ENCODE peak calls at places on chromosomes 3 and 15, in nine cellular contexts. E is CD8-positive, alpha-beta T cell; G is kidney; Q is HCT116; T is uterus; P is MM.1S; U is iPS DF 6.9; I is CD4-positive, alpha-beta memory T cell; Z is SJSA1. D is an unnamed sample.

GRCh38 chr3:143830063-143830462 is 18.2 kb downstream of the SLC9A9 start:
- DNase-seq in T (no peak), U (no peak), G (no peak), I (no peak), Q (no peak), E (no peak), Z (no peak), P (peak; percentile 74), D (no peak)

GRCh38 chr3:87696276-87697013 is 362.4 kb downstream of the CGGBP1 start:
- DNase-seq in Z (no peak), E (no peak), Q (no peak), P (no peak), G (no peak), U (no peak), I (no peak), T (no peak), D (no peak)

GRCh38 chr15:41926184-41927056 is 32.6 kb upstream of the SPTBN5 start:
- DNase-seq in G (no peak), E (no peak), T (no peak), U (no peak), I (no peak), Z (no peak), P (no peak), Q (no peak), D (no peak)

GRCh38 chr15:33910741-33911140 is 57.6 kb upstream of the CHRM5 start:
- DNase-seq in I (no peak), Q (no peak), P (no peak), U (no peak), T (no peak), Z (no peak), G (no peak), E (no peak), D (no peak)

GRCh38 chr3:69231929-69232437 is 109.6 kb upstream of the LMOD3 start:
- DNase-seq in G (peak; percentile 77), Q (no peak), T (no peak), P (no peak), I (no peak), E (no peak), U (no peak), Z (no peak), D (no peak)

GRCh38 chr3:133124511-133124910 is 86.3 kb downstream of the TMEM108 start:
- DNase-seq in E (no peak), Q (no peak), U (no peak), I (no peak), Z (no peak), G (no peak), P (no peak), T (no peak), D (peak; percentile 15)

GRCh38 chr3:131077904-131078303 is 51.2 kb downstream of the NEK11 start:
- DNase-seq in G (no peak), I (no peak), P (no peak), T (no peak), E (no peak), Z (no peak), U (peak; percentile 22), Q (no peak), D (no peak)

GRCh38 chr3:14549256-14549931 is 9.3 kb upstream of the GRIP2 start:
- DNase-seq in E (no peak), I (peak; percentile 7), Q (peak; percentile 15), G (peak; percentile 15), P (peak; percentile 10), Z (no peak), T (no peak), U (no peak), D (no peak)

GRCh38 chr3:186220886-186221285 is 112.0 kb upstream of the ETV5 start:
- DNase-seq in T (no peak), Z (no peak), I (no peak), G (no peak), U (no peak), P (no peak), Q (no peak), E (no peak), D (no peak)

GRCh38 chr3:102866845-102867244 is 432.0 kb downstream of the ZPLD1 start:
- DNase-seq in Q (no peak), I (no peak), E (no peak), T (no peak), G (no peak), U (no peak), Z (no peak), P (no peak), D (no peak)

GRCh38 chr3:53254810-53255359 is 937 bp downstream of the TKT start:
- DNase-seq in T (peak; percentile 49), G (peak; percentile 91), Z (peak; percentile 62), E (peak; percentile 18), U (no peak), P (peak; percentile 72), I (peak; percentile 59), Q (no peak), D (peak; percentile 67)

GRCh38 chr3:53255360-53255774 is 455 bp downstream of the TKT start:
- DNase-seq in P (peak; percentile 48), E (no peak), I (peak; percentile 54), Z (no peak), T (no peak), G (peak; percentile 83), U (no peak), Q (no peak), D (peak; percentile 30)

GRCh38 chr3:53252105-53252946 is 3.5 kb downstream of the TKT start:
- DNase-seq in U (no peak), T (no peak), P (no peak), Z (no peak), E (no peak), I (no peak), G (no peak), Q (no peak), D (no peak)

GRCh38 chr3:53254190-53254809 is 1.5 kb downstream of the TKT start:
- DNase-seq in P (no peak), I (no peak), Q (no peak), T (no peak), Z (no peak), U (no peak), E (no peak), G (no peak), D (no peak)

DNA sequence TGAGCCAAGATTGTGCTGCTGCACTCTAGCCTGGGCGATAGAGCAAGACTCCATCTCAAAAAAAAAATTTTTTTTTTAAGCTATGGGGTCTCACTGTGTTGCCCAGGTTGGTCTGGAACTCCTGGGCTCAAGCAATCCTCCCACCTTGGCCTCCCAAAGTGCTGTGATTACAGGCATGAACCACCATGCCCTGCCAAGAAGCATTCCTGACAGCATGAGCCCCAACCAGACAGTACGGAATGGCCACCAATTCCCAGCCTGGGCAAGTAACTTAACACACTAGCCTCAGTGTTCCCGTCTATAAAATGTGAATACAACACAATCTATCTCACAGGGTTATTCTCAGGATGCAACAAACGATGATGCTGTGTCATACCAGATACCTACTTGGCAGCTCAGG is 2.1 kb downstream of the TKT start:
- DNase-seq in U (no peak), P (no peak), Q (no peak), G (no peak), Z (no peak), I (no peak), E (no peak), T (no peak), D (no peak)
- H3K4me1 ChIP-seq in U (peaks cover 14% of the 10 kb centered on the region), P (peaks cover 23% of the 10 kb centered on the region), Q (peaks cover 58% of the 10 kb centered on the region), G (peaks cover 22% of the 10 kb centered on the region), Z (peaks cover 31% of the 10 kb centered on the region), I (peaks cover 53% of the 10 kb centered on the region), E (peaks cover 45% of the 10 kb centered on the region), T (no peaks in the 10 kb centered on the region), D (peaks cover 76% of the 10 kb centered on the region)

DNA sequence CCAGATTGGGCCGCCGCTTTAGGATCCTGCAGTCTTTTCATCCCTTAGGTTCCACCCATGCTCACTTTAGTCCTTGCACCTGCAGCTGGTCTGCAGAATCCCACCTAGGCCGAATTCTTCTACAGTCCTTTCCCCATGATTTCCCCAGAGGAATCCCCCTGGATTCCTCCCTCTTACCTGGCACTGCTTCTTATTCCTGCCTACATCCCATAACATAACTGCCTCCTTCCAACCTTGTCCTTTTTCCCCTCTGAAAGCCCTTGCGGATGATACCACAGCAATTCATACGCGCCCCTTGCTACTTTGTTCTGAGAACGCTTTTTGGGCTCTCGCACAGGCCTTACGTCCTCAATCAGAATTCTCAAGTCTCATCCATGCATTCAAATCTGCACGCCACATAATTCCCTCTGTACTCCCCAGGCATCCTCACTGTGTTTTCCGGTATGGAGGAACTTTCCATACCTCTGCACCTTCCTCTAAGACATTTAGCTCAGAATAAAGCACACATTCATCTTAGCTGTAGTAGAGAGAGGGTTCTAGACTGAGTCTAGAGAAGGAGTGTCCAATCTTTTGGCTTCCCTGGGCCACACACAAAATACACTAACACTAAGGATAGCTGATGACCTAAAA is 615 bp downstream of the EIF2AK4 start:
- DNase-seq in Q (no peak), G (no peak), T (no peak), U (no peak), I (no peak), P (no peak), E (no peak), Z (no peak), D (no peak)
- H3K27ac ChIP-seq in Q (peak overlapping the region; percentile 64), G (peak overlapping the region; percentile 55), T (peak overlapping the region; percentile 90), U (no peak overlapping the region), I (peak overlapping the region; percentile 36), P (peak overlapping the region; percentile 47), E (peak overlapping the region; percentile 47), Z (peak overlapping the region; percentile 99), D (peak overlapping the region; percentile 92)

GRCh38 chr3:31274406-31275024 is 258.2 kb upstream of the STT3B start:
- DNase-seq in E (no peak), Q (no peak), G (no peak), T (no peak), Z (no peak), P (no peak), I (no peak), U (no peak), D (no peak)
- H3K4me3 ChIP-seq in E (no peak overlapping the region), Q (no peak overlapping the region), G (no peak overlapping the region), T (no peak overlapping the region), Z (no peak overlapping the region), P (no peak overlapping the region), I (no peak overlapping the region), U (no peak overlapping the region), D (no peak overlapping the region)

GRCh38 chr15:39721893-39722292 is 60.7 kb downstream of the FSIP1 start:
- DNase-seq in P (no peak), Q (no peak), U (no peak), G (no peak), T (no peak), E (no peak), I (no peak), Z (no peak), D (no peak)
- H3K4me1 ChIP-seq in P (no peaks in the 10 kb centered on the region), Q (no peaks in the 10 kb centered on the region), U (no peaks in the 10 kb centered on the region), G (no peaks in the 10 kb centered on the region), T (no peaks in the 10 kb centered on the region), E (no peaks in the 10 kb centered on the region), I (no peaks in the 10 kb centered on the region), Z (peaks cover 20% of the 10 kb centered on the region), D (no peaks in the 10 kb centered on the region)

DNA sequence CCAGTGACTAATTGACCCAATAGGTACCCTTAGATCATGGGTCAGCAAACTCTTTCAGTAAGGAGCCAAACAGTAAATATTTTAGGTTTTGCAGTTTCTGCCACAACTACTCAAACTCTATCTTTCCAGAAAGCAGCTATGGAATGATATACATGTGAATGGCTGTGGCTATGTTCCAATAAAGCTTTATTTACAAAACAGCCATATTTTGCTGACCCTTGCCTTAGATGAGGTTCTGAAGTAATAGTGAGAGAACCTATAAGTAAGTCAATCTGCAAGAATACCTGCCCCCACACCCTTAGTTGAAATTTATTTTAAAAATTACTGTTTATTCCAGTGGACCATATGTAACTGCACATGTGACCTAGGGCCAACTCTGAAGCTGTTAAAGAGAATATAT is 134.0 kb downstream of the CMSS1 start:
- DNase-seq in U (no peak), G (no peak), Z (no peak), I (no peak), Q (no peak), P (no peak), E (no peak), T (no peak), D (no peak)
- H3K27ac ChIP-seq in U (no peak overlapping the region), G (no peak overlapping the region), Z (peak overlapping the region; percentile 80), I (no peak overlapping the region), Q (no peak overlapping the region), P (no peak overlapping the region), E (no peak overlapping the region), T (no peak overlapping the region), D (no peak overlapping the region)